ENCODE peak calls at places on chromosomes 11 and 22, in ten cellular contexts. One of them, this sample, is unnamed.

GRCh38 chr22:42670921-42671709 is 21.9 kb upstream of the CYB5R3 start:
- ATAC-seq in right lobe of liver: peak
- ATAC-seq in aorta: peak
- ATAC-seq in CD8-positive, alpha-beta T cell: no peak
- ATAC-seq in WTC11: no peak
- ATAC-seq in naive thymus-derived CD4-positive, alpha-beta T cell: peak
- ATAC-seq in effector memory CD8-positive, alpha-beta T cell: peak
- ATAC-seq in thoracic aorta: no peak
- ATAC-seq in left cardiac atrium: peak
- ATAC-seq in T-helper 17 cell: peak
- ATAC-seq in this sample: peak

GRCh38 chr22:47996446-47996857 is 1234.0 kb downstream of the TBC1D22A start:
- ATAC-seq in T-helper 17 cell: peak
- ATAC-seq in CD8-positive, alpha-beta T cell: no peak
- ATAC-seq in right lobe of liver: no peak
- ATAC-seq in thoracic aorta: no peak
- ATAC-seq in aorta: no peak
- ATAC-seq in effector memory CD8-positive, alpha-beta T cell: no peak
- ATAC-seq in left cardiac atrium: no peak
- ATAC-seq in WTC11: no peak
- ATAC-seq in naive thymus-derived CD4-positive, alpha-beta T cell: no peak
- ATAC-seq in this sample: no peak

GRCh38 chr11:69060806-69061712 is 12.3 kb downstream of the TPCN2 start:
- ATAC-seq in aorta: no peak
- ATAC-seq in thoracic aorta: no peak
- ATAC-seq in CD8-positive, alpha-beta T cell: no peak
- ATAC-seq in naive thymus-derived CD4-positive, alpha-beta T cell: no peak
- ATAC-seq in WTC11: no peak
- ATAC-seq in right lobe of liver: no peak
- ATAC-seq in effector memory CD8-positive, alpha-beta T cell: no peak
- ATAC-seq in left cardiac atrium: no peak
- ATAC-seq in T-helper 17 cell: no peak
- ATAC-seq in this sample: no peak

GRCh38 chr22:36134167-36134566 is 26.4 kb downstream of the APOL3 start:
- ATAC-seq in effector memory CD8-positive, alpha-beta T cell: no peak
- ATAC-seq in CD8-positive, alpha-beta T cell: no peak
- ATAC-seq in left cardiac atrium: no peak
- ATAC-seq in right lobe of liver: peak
- ATAC-seq in WTC11: no peak
- ATAC-seq in aorta: no peak
- ATAC-seq in naive thymus-derived CD4-positive, alpha-beta T cell: no peak
- ATAC-seq in thoracic aorta: no peak
- ATAC-seq in T-helper 17 cell: no peak
- ATAC-seq in this sample: no peak

GRCh38 chr11:8233691-8234424 is 29.8 kb downstream of the LMO1 start:
- ATAC-seq in naive thymus-derived CD4-positive, alpha-beta T cell: no peak
- ATAC-seq in WTC11: no peak
- ATAC-seq in left cardiac atrium: peak
- ATAC-seq in T-helper 17 cell: no peak
- ATAC-seq in effector memory CD8-positive, alpha-beta T cell: no peak
- ATAC-seq in thoracic aorta: no peak
- ATAC-seq in aorta: no peak
- ATAC-seq in CD8-positive, alpha-beta T cell: no peak
- ATAC-seq in right lobe of liver: peak
- ATAC-seq in this sample: peak

GRCh38 chr11:20443596-20443995 is 56.1 kb downstream of the PRMT3 start:
- ATAC-seq in effector memory CD8-positive, alpha-beta T cell: no peak
- ATAC-seq in T-helper 17 cell: no peak
- ATAC-seq in right lobe of liver: peak
- ATAC-seq in naive thymus-derived CD4-positive, alpha-beta T cell: no peak
- ATAC-seq in CD8-positive, alpha-beta T cell: no peak
- ATAC-seq in thoracic aorta: no peak
- ATAC-seq in WTC11: peak
- ATAC-seq in left cardiac atrium: no peak
- ATAC-seq in aorta: no peak
- ATAC-seq in this sample: no peak

GRCh38 chr11:108846009-108846408 is 181.1 kb downstream of the DDX10 start:
- ATAC-seq in CD8-positive, alpha-beta T cell: no peak
- ATAC-seq in left cardiac atrium: no peak
- ATAC-seq in naive thymus-derived CD4-positive, alpha-beta T cell: no peak
- ATAC-seq in aorta: no peak
- ATAC-seq in WTC11: no peak
- ATAC-seq in effector memory CD8-positive, alpha-beta T cell: no peak
- ATAC-seq in T-helper 17 cell: no peak
- ATAC-seq in thoracic aorta: no peak
- ATAC-seq in right lobe of liver: no peak
- ATAC-seq in this sample: no peak

GRCh38 chr22:22691716-22692701 is 47.6 kb downstream of the GGTLC2 start:
- ATAC-seq in right lobe of liver: peak
- ATAC-seq in effector memory CD8-positive, alpha-beta T cell: no peak
- ATAC-seq in thoracic aorta: no peak
- ATAC-seq in WTC11: no peak
- ATAC-seq in aorta: no peak
- ATAC-seq in naive thymus-derived CD4-positive, alpha-beta T cell: no peak
- ATAC-seq in CD8-positive, alpha-beta T cell: no peak
- ATAC-seq in T-helper 17 cell: no peak
- ATAC-seq in left cardiac atrium: no peak
- ATAC-seq in this sample: no peak

GRCh38 chr11:45754261-45754709 is 50.7 kb upstream of the SLC35C1 start:
- ATAC-seq in WTC11: no peak
- ATAC-seq in aorta: peak
- ATAC-seq in effector memory CD8-positive, alpha-beta T cell: no peak
- ATAC-seq in left cardiac atrium: peak
- ATAC-seq in T-helper 17 cell: no peak
- ATAC-seq in naive thymus-derived CD4-positive, alpha-beta T cell: no peak
- ATAC-seq in CD8-positive, alpha-beta T cell: no peak
- ATAC-seq in right lobe of liver: no peak
- ATAC-seq in thoracic aorta: peak
- ATAC-seq in this sample: peak

GRCh38 chr11:113103932-113104331 is 142.7 kb downstream of the NCAM1 start:
- ATAC-seq in right lobe of liver: no peak
- ATAC-seq in WTC11: no peak
- ATAC-seq in CD8-positive, alpha-beta T cell: no peak
- ATAC-seq in aorta: no peak
- ATAC-seq in T-helper 17 cell: no peak
- ATAC-seq in left cardiac atrium: no peak
- ATAC-seq in effector memory CD8-positive, alpha-beta T cell: no peak
- ATAC-seq in naive thymus-derived CD4-positive, alpha-beta T cell: no peak
- ATAC-seq in thoracic aorta: no peak
- ATAC-seq in this sample: no peak

GRCh38 chr22:35835267-35835997 is 117.8 kb downstream of the APOL5 start:
- ATAC-seq in CD8-positive, alpha-beta T cell: no peak
- ATAC-seq in thoracic aorta: no peak
- ATAC-seq in aorta: no peak
- ATAC-seq in effector memory CD8-positive, alpha-beta T cell: no peak
- ATAC-seq in left cardiac atrium: peak
- ATAC-seq in WTC11: no peak
- ATAC-seq in right lobe of liver: no peak
- ATAC-seq in naive thymus-derived CD4-positive, alpha-beta T cell: no peak
- ATAC-seq in T-helper 17 cell: no peak
- ATAC-seq in this sample: no peak

GRCh38 chr11:36449566-36450390 is 60.3 kb downstream of the TRAF6 start:
- ATAC-seq in effector memory CD8-positive, alpha-beta T cell: peak
- ATAC-seq in naive thymus-derived CD4-positive, alpha-beta T cell: no peak
- ATAC-seq in thoracic aorta: no peak
- ATAC-seq in T-helper 17 cell: no peak
- ATAC-seq in CD8-positive, alpha-beta T cell: no peak
- ATAC-seq in aorta: no peak
- ATAC-seq in right lobe of liver: peak
- ATAC-seq in WTC11: no peak
- ATAC-seq in left cardiac atrium: no peak
- ATAC-seq in this sample: no peak

GRCh38 chr22:28174509-28174908 is 255.5 kb upstream of the PITPNB start:
- ATAC-seq in effector memory CD8-positive, alpha-beta T cell: no peak
- ATAC-seq in thoracic aorta: no peak
- ATAC-seq in aorta: no peak
- ATAC-seq in T-helper 17 cell: no peak
- ATAC-seq in right lobe of liver: no peak
- ATAC-seq in WTC11: no peak
- ATAC-seq in CD8-positive, alpha-beta T cell: no peak
- ATAC-seq in naive thymus-derived CD4-positive, alpha-beta T cell: no peak
- ATAC-seq in left cardiac atrium: no peak
- ATAC-seq in this sample: no peak

GRCh38 chr11:2460540-2461252 is 15.9 kb downstream of the KCNQ1 start:
- ATAC-seq in naive thymus-derived CD4-positive, alpha-beta T cell: no peak
- ATAC-seq in right lobe of liver: no peak
- ATAC-seq in thoracic aorta: no peak
- ATAC-seq in effector memory CD8-positive, alpha-beta T cell: no peak
- ATAC-seq in WTC11: no peak
- ATAC-seq in T-helper 17 cell: no peak
- ATAC-seq in left cardiac atrium: no peak
- ATAC-seq in aorta: no peak
- ATAC-seq in CD8-positive, alpha-beta T cell: no peak
- ATAC-seq in this sample: no peak

GRCh38 chr11:107827041-107827440 is 31.5 kb downstream of the SLC35F2 start:
- ATAC-seq in naive thymus-derived CD4-positive, alpha-beta T cell: no peak
- ATAC-seq in left cardiac atrium: no peak
- ATAC-seq in thoracic aorta: no peak
- ATAC-seq in WTC11: no peak
- ATAC-seq in T-helper 17 cell: no peak
- ATAC-seq in aorta: no peak
- ATAC-seq in CD8-positive, alpha-beta T cell: no peak
- ATAC-seq in right lobe of liver: no peak
- ATAC-seq in effector memory CD8-positive, alpha-beta T cell: no peak
- ATAC-seq in this sample: no peak

GRCh38 chr11:77106321-77106720 is 3.7 kb downstream of the OMP start:
- ATAC-seq in naive thymus-derived CD4-positive, alpha-beta T cell: no peak
- ATAC-seq in effector memory CD8-positive, alpha-beta T cell: no peak
- ATAC-seq in CD8-positive, alpha-beta T cell: no peak
- ATAC-seq in thoracic aorta: no peak
- ATAC-seq in left cardiac atrium: no peak
- ATAC-seq in aorta: no peak
- ATAC-seq in WTC11: no peak
- ATAC-seq in right lobe of liver: peak
- ATAC-seq in T-helper 17 cell: no peak
- ATAC-seq in this sample: no peak

GRCh38 chr11:369336-370018 is at the start of gene B4GALNT4:
- ATAC-seq in T-helper 17 cell: peak
- ATAC-seq in WTC11: peak
- ATAC-seq in naive thymus-derived CD4-positive, alpha-beta T cell: peak
- ATAC-seq in CD8-positive, alpha-beta T cell: peak
- ATAC-seq in aorta: no peak
- ATAC-seq in left cardiac atrium: peak
- ATAC-seq in right lobe of liver: no peak
- ATAC-seq in effector memory CD8-positive, alpha-beta T cell: peak
- ATAC-seq in thoracic aorta: no peak
- ATAC-seq in this sample: no peak

GRCh38 chr11:126547161-126547560 is 191.7 kb downstream of the ST3GAL4 start:
- ATAC-seq in right lobe of liver: no peak
- ATAC-seq in left cardiac atrium: no peak
- ATAC-seq in T-helper 17 cell: no peak
- ATAC-seq in effector memory CD8-positive, alpha-beta T cell: no peak
- ATAC-seq in CD8-positive, alpha-beta T cell: no peak
- ATAC-seq in WTC11: no peak
- ATAC-seq in naive thymus-derived CD4-positive, alpha-beta T cell: no peak
- ATAC-seq in thoracic aorta: no peak
- ATAC-seq in aorta: no peak
- ATAC-seq in this sample: no peak

GRCh38 chr11:44596541-44597276 is 31.2 kb downstream of the CD82 start:
- ATAC-seq in CD8-positive, alpha-beta T cell: peak
- ATAC-seq in WTC11: peak
- ATAC-seq in aorta: peak
- ATAC-seq in left cardiac atrium: no peak
- ATAC-seq in T-helper 17 cell: peak
- ATAC-seq in effector memory CD8-positive, alpha-beta T cell: peak
- ATAC-seq in right lobe of liver: peak
- ATAC-seq in naive thymus-derived CD4-positive, alpha-beta T cell: peak
- ATAC-seq in thoracic aorta: no peak
- ATAC-seq in this sample: no peak

GRCh38 chr11:126468102-126468521 is 112.6 kb downstream of the ST3GAL4 start:
- ATAC-seq in effector memory CD8-positive, alpha-beta T cell: no peak
- ATAC-seq in WTC11: no peak
- ATAC-seq in left cardiac atrium: peak
- ATAC-seq in T-helper 17 cell: no peak
- ATAC-seq in aorta: no peak
- ATAC-seq in CD8-positive, alpha-beta T cell: no peak
- ATAC-seq in right lobe of liver: peak
- ATAC-seq in thoracic aorta: no peak
- ATAC-seq in naive thymus-derived CD4-positive, alpha-beta T cell: peak
- ATAC-seq in this sample: peak

GRCh38 chr11:118979434-118979833 is 7.9 kb downstream of the FOXR1 start:
- ATAC-seq in naive thymus-derived CD4-positive, alpha-beta T cell: no peak
- ATAC-seq in right lobe of liver: no peak
- ATAC-seq in effector memory CD8-positive, alpha-beta T cell: no peak
- ATAC-seq in thoracic aorta: no peak
- ATAC-seq in WTC11: peak
- ATAC-seq in T-helper 17 cell: no peak
- ATAC-seq in left cardiac atrium: no peak
- ATAC-seq in aorta: no peak
- ATAC-seq in CD8-positive, alpha-beta T cell: no peak
- ATAC-seq in this sample: peak

GRCh38 chr11:120424185-120424969 is 87.2 kb upstream of the GRIK4 start:
- ATAC-seq in left cardiac atrium: no peak
- ATAC-seq in thoracic aorta: no peak
- ATAC-seq in aorta: no peak
- ATAC-seq in effector memory CD8-positive, alpha-beta T cell: no peak
- ATAC-seq in right lobe of liver: no peak
- ATAC-seq in naive thymus-derived CD4-positive, alpha-beta T cell: no peak
- ATAC-seq in WTC11: no peak
- ATAC-seq in T-helper 17 cell: no peak
- ATAC-seq in CD8-positive, alpha-beta T cell: no peak
- ATAC-seq in this sample: peak

GRCh38 chr11:85889676-85890579 is 34.7 kb downstream of the CCDC83 start:
- ATAC-seq in thoracic aorta: no peak
- ATAC-seq in right lobe of liver: no peak
- ATAC-seq in left cardiac atrium: peak
- ATAC-seq in T-helper 17 cell: no peak
- ATAC-seq in aorta: no peak
- ATAC-seq in CD8-positive, alpha-beta T cell: no peak
- ATAC-seq in effector memory CD8-positive, alpha-beta T cell: no peak
- ATAC-seq in WTC11: peak
- ATAC-seq in naive thymus-derived CD4-positive, alpha-beta T cell: no peak
- ATAC-seq in this sample: peak

GRCh38 chr22:23075525-23076216 is 5.4 kb downstream of the GNAZ start:
- ATAC-seq in naive thymus-derived CD4-positive, alpha-beta T cell: no peak
- ATAC-seq in WTC11: no peak
- ATAC-seq in aorta: no peak
- ATAC-seq in left cardiac atrium: no peak
- ATAC-seq in right lobe of liver: no peak
- ATAC-seq in effector memory CD8-positive, alpha-beta T cell: no peak
- ATAC-seq in T-helper 17 cell: no peak
- ATAC-seq in CD8-positive, alpha-beta T cell: no peak
- ATAC-seq in thoracic aorta: no peak
- ATAC-seq in this sample: no peak

GRCh38 chr11:47550288-47551052 is 2.5 kb downstream of the CELF1 start:
- ATAC-seq in effector memory CD8-positive, alpha-beta T cell: no peak
- ATAC-seq in CD8-positive, alpha-beta T cell: no peak
- ATAC-seq in naive thymus-derived CD4-positive, alpha-beta T cell: no peak
- ATAC-seq in WTC11: no peak
- ATAC-seq in thoracic aorta: no peak
- ATAC-seq in T-helper 17 cell: no peak
- ATAC-seq in right lobe of liver: peak
- ATAC-seq in left cardiac atrium: no peak
- ATAC-seq in aorta: no peak
- ATAC-seq in this sample: no peak

GRCh38 chr11:119876841-119877240 is 147.8 kb upstream of the NECTIN1 start:
- ATAC-seq in thoracic aorta: no peak
- ATAC-seq in WTC11: no peak
- ATAC-seq in naive thymus-derived CD4-positive, alpha-beta T cell: no peak
- ATAC-seq in left cardiac atrium: no peak
- ATAC-seq in effector memory CD8-positive, alpha-beta T cell: no peak
- ATAC-seq in aorta: no peak
- ATAC-seq in T-helper 17 cell: no peak
- ATAC-seq in CD8-positive, alpha-beta T cell: no peak
- ATAC-seq in right lobe of liver: no peak
- ATAC-seq in this sample: no peak

GRCh38 chr11:120061036-120061760 is 76.7 kb downstream of the TRIM29 start:
- ATAC-seq in naive thymus-derived CD4-positive, alpha-beta T cell: no peak
- ATAC-seq in effector memory CD8-positive, alpha-beta T cell: no peak
- ATAC-seq in right lobe of liver: no peak
- ATAC-seq in left cardiac atrium: no peak
- ATAC-seq in thoracic aorta: no peak
- ATAC-seq in T-helper 17 cell: no peak
- ATAC-seq in WTC11: no peak
- ATAC-seq in CD8-positive, alpha-beta T cell: no peak
- ATAC-seq in aorta: no peak
- ATAC-seq in this sample: no peak

GRCh38 chr11:10572533-10572932 is 4.1 kb upstream of the LYVE1 start:
- ATAC-seq in right lobe of liver: no peak
- ATAC-seq in naive thymus-derived CD4-positive, alpha-beta T cell: no peak
- ATAC-seq in WTC11: no peak
- ATAC-seq in aorta: no peak
- ATAC-seq in T-helper 17 cell: no peak
- ATAC-seq in thoracic aorta: no peak
- ATAC-seq in left cardiac atrium: no peak
- ATAC-seq in CD8-positive, alpha-beta T cell: no peak
- ATAC-seq in effector memory CD8-positive, alpha-beta T cell: no peak
- ATAC-seq in this sample: no peak

This sample was measured in esophagus mucosa.